ENCODE peak calls at places on chromosomes 7 and 10, in eight cellular contexts. One of them, this sample, is unnamed.

GRCh38 chr10:19828278-19829049 is 12.2 kb downstream of the PLXDC2 start:
- DNase-seq in tibial nerve: no peak
- DNase-seq in IMR-90: no peak
- DNase-seq in ovary: no peak
- DNase-seq in testis: no peak
- DNase-seq in uterus: no peak
- DNase-seq in lower leg skin: peak; percentile 77
- DNase-seq in transverse colon: no peak
- DNase-seq in this sample: no peak

GRCh38 chr7:155796381-155797261 is 15.6 kb downstream of the SHH start:
- DNase-seq in tibial nerve: peak; percentile 25
- DNase-seq in IMR-90: no peak
- DNase-seq in ovary: peak; percentile 42
- DNase-seq in testis: peak; percentile 82
- DNase-seq in uterus: peak; percentile 45
- DNase-seq in lower leg skin: no peak
- DNase-seq in transverse colon: peak; percentile 73
- DNase-seq in this sample: peak; percentile 72

GRCh38 chr10:9260690-9261089 is 1206.2 kb downstream of the GATA3 start:
- DNase-seq in tibial nerve: no peak
- DNase-seq in IMR-90: no peak
- DNase-seq in ovary: no peak
- DNase-seq in testis: no peak
- DNase-seq in uterus: no peak
- DNase-seq in lower leg skin: no peak
- DNase-seq in transverse colon: no peak
- DNase-seq in this sample: no peak

GRCh38 chr10:20457656-20458055 is 439.5 kb downstream of the NEBL start:
- DNase-seq in tibial nerve: no peak
- DNase-seq in IMR-90: no peak
- DNase-seq in ovary: no peak
- DNase-seq in testis: no peak
- DNase-seq in uterus: no peak
- DNase-seq in lower leg skin: no peak
- DNase-seq in transverse colon: no peak
- DNase-seq in this sample: no peak

GRCh38 chr7:73556208-73557107 is 1.0 kb downstream of the BCL7B start:
- DNase-seq in tibial nerve: no peak
- DNase-seq in IMR-90: peak; percentile 20
- DNase-seq in ovary: no peak
- DNase-seq in testis: no peak
- DNase-seq in uterus: no peak
- DNase-seq in lower leg skin: no peak
- DNase-seq in transverse colon: no peak
- DNase-seq in this sample: no peak

GRCh38 chr7:4689151-4689550 is 7.1 kb downstream of the FOXK1 start:
- DNase-seq in tibial nerve: no peak
- DNase-seq in IMR-90: no peak
- DNase-seq in ovary: no peak
- DNase-seq in testis: no peak
- DNase-seq in uterus: no peak
- DNase-seq in lower leg skin: no peak
- DNase-seq in transverse colon: no peak
- DNase-seq in this sample: no peak

GRCh38 chr7:40199076-40199802 is 64.4 kb downstream of the SUGCT start:
- DNase-seq in tibial nerve: no peak
- DNase-seq in IMR-90: peak; percentile 63
- DNase-seq in ovary: no peak
- DNase-seq in testis: no peak
- DNase-seq in uterus: no peak
- DNase-seq in lower leg skin: no peak
- DNase-seq in transverse colon: no peak
- DNase-seq in this sample: peak; percentile 25

GRCh38 chr7:37920619-37921339 is at the start of gene EPDR1:
- DNase-seq in tibial nerve: peak; percentile 38
- DNase-seq in IMR-90: no peak
- DNase-seq in ovary: peak; percentile 62
- DNase-seq in testis: peak; percentile 79
- DNase-seq in uterus: peak; percentile 49
- DNase-seq in lower leg skin: peak; percentile 28
- DNase-seq in transverse colon: peak; percentile 75
- DNase-seq in this sample: peak; percentile 91

GRCh38 chr7:140607441-140607989 is 33.1 kb downstream of the DENND2A start:
- DNase-seq in tibial nerve: peak; percentile 63
- DNase-seq in IMR-90: peak; percentile 91
- DNase-seq in ovary: peak; percentile 75
- DNase-seq in testis: peak; percentile 55
- DNase-seq in uterus: peak; percentile 88
- DNase-seq in lower leg skin: no peak
- DNase-seq in transverse colon: peak; percentile 36
- DNase-seq in this sample: no peak

DNA sequence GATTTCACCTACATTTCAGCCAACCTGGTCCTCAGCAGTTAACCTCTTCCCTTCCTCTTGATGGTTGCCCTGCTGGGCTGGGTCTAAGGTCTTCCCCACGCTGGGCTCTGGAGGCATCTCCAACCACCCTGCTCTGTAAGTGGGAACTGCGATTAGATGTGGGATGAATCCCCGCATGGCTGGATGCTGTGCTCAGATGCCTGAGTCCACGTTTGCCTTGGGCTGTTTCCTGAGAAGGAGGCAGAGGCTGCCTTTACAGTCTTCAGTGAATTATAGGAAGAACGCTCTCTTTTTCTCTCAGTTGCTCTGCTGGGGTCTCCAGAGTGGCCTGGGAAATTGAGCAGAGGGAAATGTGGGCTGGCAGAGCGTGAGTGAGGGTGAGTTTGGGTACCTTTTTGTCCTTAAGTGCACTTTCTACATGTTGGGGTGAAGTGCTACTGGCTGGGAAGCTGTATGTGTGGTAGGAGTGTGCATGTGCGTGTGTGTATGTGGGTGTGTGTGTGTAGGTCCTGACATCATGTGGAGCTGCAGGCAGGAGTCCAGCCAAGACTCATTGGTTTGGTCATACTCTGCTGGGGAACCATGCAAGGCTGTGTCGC is 1.5 kb downstream of the GIMAP8 start:
- DNase-seq in tibial nerve: no peak
- DNase-seq in IMR-90: no peak
- DNase-seq in ovary: no peak
- DNase-seq in testis: no peak
- DNase-seq in uterus: no peak
- DNase-seq in lower leg skin: peak; percentile 24
- DNase-seq in transverse colon: no peak
- DNase-seq in this sample: peak; percentile 12
- TF ChIP-seq POLR2A in tibial nerve: no peak
- TF ChIP-seq POLR2A in IMR-90: no peak
- TF ChIP-seq POLR2A in ovary: no peak
- TF ChIP-seq POLR2A in testis: no peak
- TF ChIP-seq POLR2A in uterus: no peak
- TF ChIP-seq POLR2A in lower leg skin: no peak
- TF ChIP-seq POLR2A in transverse colon: no peak
- TF ChIP-seq POLR2A in this sample: no peak

DNA sequence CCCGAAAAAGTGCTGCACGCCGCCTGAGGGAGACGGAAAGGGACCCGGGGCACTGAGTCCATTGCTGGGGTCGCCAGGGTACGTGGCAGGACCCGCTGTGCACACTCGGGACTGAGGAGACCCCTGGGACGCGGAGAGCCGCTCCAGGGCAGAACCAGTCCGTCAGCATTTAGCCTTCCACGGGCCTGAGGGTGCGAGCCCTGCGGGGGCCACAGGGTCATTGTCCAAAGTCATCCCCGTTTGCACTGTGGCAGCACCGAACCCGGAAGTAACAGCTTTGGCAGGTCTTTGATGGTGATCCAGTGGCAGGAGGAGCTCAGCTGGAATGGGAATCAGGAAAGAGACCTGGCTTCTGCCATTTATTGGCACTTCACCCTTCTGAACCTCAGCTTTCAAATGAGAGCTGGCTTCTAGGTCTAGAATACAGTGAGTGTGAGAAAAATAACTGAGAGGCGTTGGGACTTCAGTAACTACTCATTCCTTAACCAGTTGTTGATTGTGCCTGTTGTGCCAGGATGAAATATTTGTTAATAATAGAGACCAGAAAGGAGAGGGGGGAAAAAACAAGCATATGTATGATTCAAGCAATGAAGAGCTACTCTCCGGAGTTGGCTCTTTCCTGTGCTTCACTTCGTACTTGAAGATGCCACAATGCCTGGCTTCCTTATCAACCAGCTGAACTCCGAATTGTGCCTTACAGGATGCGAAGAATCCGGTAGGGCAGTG is 792 bp upstream of the ARHGAP12 start:
- DNase-seq in tibial nerve: peak; percentile 28
- DNase-seq in IMR-90: no peak
- DNase-seq in ovary: peak; percentile 57
- DNase-seq in testis: peak; percentile 69
- DNase-seq in uterus: peak; percentile 47
- DNase-seq in lower leg skin: peak; percentile 69
- DNase-seq in transverse colon: peak; percentile 77
- DNase-seq in this sample: peak; percentile 51
- TF ChIP-seq POLR2A in tibial nerve: no peak
- TF ChIP-seq POLR2A in IMR-90: no peak
- TF ChIP-seq POLR2A in ovary: no peak
- TF ChIP-seq POLR2A in testis: no peak
- TF ChIP-seq POLR2A in uterus: no peak
- TF ChIP-seq POLR2A in lower leg skin: no peak
- TF ChIP-seq POLR2A in transverse colon: no peak
- TF ChIP-seq POLR2A in this sample: no peak

GRCh38 chr10:43002596-43002995 is 74.3 kb upstream of the RET start:
- DNase-seq in tibial nerve: no peak
- DNase-seq in IMR-90: no peak
- DNase-seq in ovary: no peak
- DNase-seq in testis: no peak
- DNase-seq in uterus: no peak
- DNase-seq in lower leg skin: no peak
- DNase-seq in transverse colon: no peak
- DNase-seq in this sample: no peak
- TF ChIP-seq POLR2A in tibial nerve: no peak
- TF ChIP-seq POLR2A in IMR-90: no peak
- TF ChIP-seq POLR2A in ovary: no peak
- TF ChIP-seq POLR2A in testis: no peak
- TF ChIP-seq POLR2A in uterus: no peak
- TF ChIP-seq POLR2A in lower leg skin: no peak
- TF ChIP-seq POLR2A in transverse colon: no peak
- TF ChIP-seq POLR2A in this sample: no peak

GRCh38 chr7:74587435-74588126 is 69.9 kb upstream of the GTF2I start:
- DNase-seq in tibial nerve: peak; percentile 90
- DNase-seq in IMR-90: peak; percentile 89
- DNase-seq in ovary: peak; percentile 90
- DNase-seq in testis: peak; percentile 77
- DNase-seq in uterus: peak; percentile 89
- DNase-seq in lower leg skin: peak; percentile 79
- DNase-seq in transverse colon: peak; percentile 81
- DNase-seq in this sample: no peak
- TF ChIP-seq POLR2A in tibial nerve: no peak
- TF ChIP-seq POLR2A in IMR-90: no peak
- TF ChIP-seq POLR2A in ovary: no peak
- TF ChIP-seq POLR2A in testis: no peak
- TF ChIP-seq POLR2A in uterus: no peak
- TF ChIP-seq POLR2A in lower leg skin: no peak
- TF ChIP-seq POLR2A in transverse colon: no peak
- TF ChIP-seq POLR2A in this sample: no peak

GRCh38 chr7:102433319-102434038 is at the start of gene ORAI2:
- DNase-seq in tibial nerve: peak; percentile 50
- DNase-seq in IMR-90: peak; percentile 59
- DNase-seq in ovary: peak; percentile 86
- DNase-seq in testis: peak; percentile 83
- DNase-seq in uterus: peak; percentile 85
- DNase-seq in lower leg skin: peak; percentile 47
- DNase-seq in transverse colon: peak; percentile 84
- DNase-seq in this sample: peak; percentile 86
- TF ChIP-seq POLR2A in tibial nerve: no peak
- TF ChIP-seq POLR2A in IMR-90: peak; percentile 53
- TF ChIP-seq POLR2A in ovary: peak; percentile 17
- TF ChIP-seq POLR2A in testis: no peak
- TF ChIP-seq POLR2A in uterus: no peak
- TF ChIP-seq POLR2A in lower leg skin: no peak
- TF ChIP-seq POLR2A in transverse colon: no peak
- TF ChIP-seq POLR2A in this sample: peak; percentile 75